ENCODE peak calls at places on chromosome 7, in seven cellular contexts. E is kidney epithelial cell, P is ovary, H is PC-3, R is endothelial cell, V is GM06990, T is esophagus squamous epithelium. M is an unnamed sample.
A peak's percentile ranks its signal among the peaks of the same experiment; 100 is the strongest.

GRCh38 chr7:95861041-95861440 is 88.7 kb downstream of the DYNC1I1 start:
- DNase-seq in R (no peak), P (no peak), H (peak; percentile 9), E (no peak), V (no peak), T (no peak), M (no peak)

GRCh38 chr7:155986497-155987160 is 174.4 kb upstream of the SHH start:
- DNase-seq in R (no peak), P (no peak), H (no peak), T (no peak), E (no peak), V (no peak), M (no peak)

GRCh38 chr7:81484266-81484665 is 285.6 kb downstream of the HGF start:
- DNase-seq in H (no peak), E (peak; percentile 26), R (peak; percentile 24), P (peak; percentile 23), T (peak; percentile 1), V (no peak), M (no peak)

GRCh38 chr7:90455163-90456030 is 14.0 kb upstream of the PTTG1IP2 start:
- DNase-seq in P (no peak), V (peak; percentile 7), H (peak; percentile 67), T (no peak), R (no peak), E (peak; percentile 9), M (no peak)

GRCh38 chr7:128405345-128406146 is 4.2 kb downstream of the IMPDH1 start:
- DNase-seq in V (peak; percentile 71), P (peak; percentile 71), E (no peak), T (no peak), H (peak; percentile 43), R (no peak), M (no peak)

GRCh38 chr7:26413007-26413691 is 121.5 kb downstream of the SNX10 start:
- DNase-seq in V (no peak), P (no peak), R (no peak), E (no peak), H (peak; percentile 20), T (no peak), M (no peak)

GRCh38 chr7:106060394-106060920 is 51.7 kb downstream of the SYPL1 start:
- DNase-seq in T (no peak), R (no peak), V (no peak), H (no peak), P (no peak), E (no peak), M (no peak)

GRCh38 chr7:159096736-159097581 is 47.7 kb downstream of the VIPR2 start:
- DNase-seq in R (no peak), E (no peak), P (no peak), H (no peak), T (no peak), V (no peak), M (no peak)

GRCh38 chr7:151060416-151061234 is 1.2 kb downstream of the SLC4A2 start:
- DNase-seq in T (no peak), E (no peak), P (peak; percentile 74), H (peak; percentile 60), V (no peak), R (no peak), M (no peak)

GRCh38 chr7:136925049-136925448 is 56.6 kb downstream of the CHRM2 start:
- DNase-seq in V (no peak), H (no peak), T (no peak), R (no peak), E (no peak), P (no peak), M (no peak)

GRCh38 chr7:102421706-102422105 is 11.7 kb upstream of the ORAI2 start:
- DNase-seq in H (no peak), R (no peak), T (no peak), V (no peak), P (no peak), E (no peak), M (no peak)

GRCh38 chr7:149385195-149385955 is 75.5 kb downstream of the ZNF777 start:
- DNase-seq in V (no peak), T (no peak), H (no peak), E (no peak), R (no peak), P (no peak), M (no peak)

GRCh38 chr7:927031-927671 is 27.3 kb downstream of the ADAP1 start:
- DNase-seq in T (no peak), H (no peak), R (no peak), P (no peak), E (no peak), V (no peak), M (no peak)

GRCh38 chr7:929311-929711 is 25.2 kb downstream of the ADAP1 start:
- DNase-seq in R (no peak), E (no peak), V (no peak), P (no peak), H (no peak), T (no peak), M (no peak)

GRCh38 chr7:924541-925231 is 29.8 kb downstream of the ADAP1 start:
- DNase-seq in E (no peak), H (no peak), T (no peak), P (no peak), V (peak; percentile 86), R (no peak), M (no peak)

GRCh38 chr7:925601-926000 is 28.9 kb downstream of the ADAP1 start:
- DNase-seq in H (no peak), V (peak; percentile 11), E (no peak), P (no peak), T (no peak), R (no peak), M (no peak)

DNA sequence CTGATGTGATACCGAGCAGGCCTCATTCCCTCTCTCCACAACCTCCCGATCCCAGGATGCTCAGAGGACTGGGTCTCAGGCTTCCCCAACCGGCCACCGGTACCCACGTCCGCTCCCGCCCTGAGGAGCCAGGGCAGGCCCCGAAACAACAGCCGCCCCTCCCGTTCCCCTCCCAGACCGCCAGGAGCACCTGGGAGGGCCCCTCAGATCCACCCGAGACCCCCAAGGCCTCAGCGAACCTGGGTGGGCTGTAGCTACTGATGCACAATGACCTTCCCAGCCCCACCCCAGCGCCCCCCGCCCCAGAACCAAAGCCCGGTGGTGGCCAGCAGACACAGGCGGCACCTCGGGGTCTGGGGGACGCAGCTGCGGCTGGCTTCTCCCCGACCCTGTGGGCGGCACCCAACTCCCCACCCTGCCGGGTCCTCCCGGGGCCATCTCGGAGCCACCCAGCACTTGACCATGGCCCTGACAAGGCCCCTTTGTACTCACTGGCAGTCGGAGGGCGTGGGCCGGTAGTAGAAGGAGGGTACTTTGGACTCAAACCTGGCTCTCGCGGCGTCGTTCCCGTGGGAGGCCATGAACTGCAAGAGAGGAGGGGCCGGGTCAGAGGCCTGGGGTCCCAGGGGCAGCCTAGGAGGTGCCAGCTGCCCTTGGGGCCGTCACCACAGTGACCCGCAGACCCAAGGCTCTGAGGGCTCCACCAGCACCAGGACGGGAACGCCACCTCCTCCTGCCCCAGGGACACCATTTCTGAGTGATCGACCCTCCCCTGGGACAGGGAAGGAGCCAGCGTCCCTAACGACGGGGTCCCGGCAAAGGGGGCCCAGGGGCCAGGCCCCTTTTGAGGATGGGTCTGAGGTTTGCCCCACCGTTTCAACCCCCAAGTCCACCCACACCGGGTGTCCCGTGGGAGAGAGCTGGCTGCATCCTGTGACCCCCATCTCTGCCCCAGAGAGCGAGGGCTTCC is 28.1 kb downstream of the ADAP1 start:
- DNase-seq in R (no peak), P (no peak), E (no peak), V (peak; percentile 18), T (no peak), H (no peak), M (no peak)
- TF ChIP-seq CTCF in R (no peak), P (no peak), E (no peak), V (no peak), T (no peak), H (no peak), M (no peak)

GRCh38 chr7:113285411-113285810 is 167.1 kb upstream of the SMIM30 start:
- DNase-seq in V (no peak), R (no peak), P (no peak), H (no peak), T (no peak), E (no peak), M (no peak)
- TF ChIP-seq CTCF in V (no peak), R (no peak), P (no peak), H (no peak), T (no peak), E (no peak), M (no peak)

GRCh38 chr7:152338553-152338952 is 97.2 kb downstream of the KMT2C start:
- DNase-seq in H (no peak), P (no peak), E (no peak), R (no peak), T (no peak), V (no peak), M (no peak)

GRCh38 chr7:152344253-152344652 is 91.5 kb downstream of the KMT2C start:
- DNase-seq in V (no peak), T (no peak), R (no peak), E (no peak), P (no peak), H (no peak), M (no peak)

GRCh38 chr7:152342796-152343195 is 93.0 kb downstream of the KMT2C start:
- DNase-seq in E (no peak), V (no peak), H (no peak), T (no peak), P (no peak), R (no peak), M (no peak)

GRCh38 chr7:152341914-152342236 is 93.9 kb downstream of the KMT2C start:
- DNase-seq in V (no peak), H (no peak), P (no peak), T (no peak), E (no peak), R (no peak), M (no peak)

GRCh38 chr7:152341039-152341913 is 94.5 kb downstream of the KMT2C start:
- DNase-seq in T (no peak), P (no peak), E (no peak), V (no peak), H (peak; percentile 67), R (peak; percentile 22), M (no peak)
- TF ChIP-seq CTCF in T (peak; percentile 49), P (no peak), E (peak; percentile 56), V (peak; percentile 27), H (peak; percentile 66), R (no peak), M (no peak)

GRCh38 chr7:29237483-29237882 is 42.9 kb downstream of the CHN2 start:
- DNase-seq in R (no peak), E (no peak), V (no peak), P (no peak), T (no peak), H (no peak), M (no peak)

GRCh38 chr7:29236071-29236580 is 41.6 kb downstream of the CHN2 start:
- DNase-seq in V (no peak), R (no peak), T (no peak), H (no peak), P (no peak), E (no peak), M (no peak)

GRCh38 chr7:29236649-29237048 is 42.1 kb downstream of the CHN2 start:
- DNase-seq in T (no peak), P (no peak), R (no peak), V (no peak), E (no peak), H (no peak), M (no peak)

GRCh38 chr7:29243777-29244655 is 49.4 kb downstream of the CHN2 start:
- DNase-seq in H (no peak), V (peak; percentile 13), R (no peak), P (no peak), T (no peak), E (no peak), M (no peak)

DNA sequence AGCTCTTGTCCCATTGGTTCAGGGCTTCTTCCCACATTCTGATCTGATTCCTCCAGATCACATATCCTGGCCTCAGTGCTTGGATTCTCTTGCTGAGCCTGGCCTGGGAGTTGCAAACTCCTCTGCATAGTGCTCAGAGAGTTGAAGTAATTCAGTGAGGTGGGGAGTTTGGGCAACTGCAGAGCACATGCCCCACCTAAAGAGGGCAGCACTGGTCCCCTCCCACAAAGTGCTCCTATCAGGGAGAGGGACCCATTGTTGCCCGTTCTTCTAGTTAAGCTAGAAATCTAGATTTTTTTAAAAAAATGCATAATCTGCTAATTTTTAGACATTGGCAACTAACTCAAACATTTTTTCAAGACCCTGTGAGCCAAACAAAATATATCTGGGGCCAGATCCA is 45.1 kb downstream of the CHN2 start:
- DNase-seq in T (no peak), V (no peak), H (peak; percentile 53), E (no peak), R (no peak), P (no peak), M (no peak)
- TF ChIP-seq CTCF in T (peak; percentile 25), V (peak; percentile 61), H (peak; percentile 69), E (peak; percentile 10), R (peak; percentile 33), P (no peak), M (no peak)

M was measured in omental fat pad.